ENCODE peak calls at places on chromosomes 1 and 21, in eight cellular contexts. One of them, this sample, is unnamed.

GRCh38 chr1:63317007-63317813 is 5.2 kb upstream of the FOXD3 start:
- DNase-seq in NCI-H187 treated with DMSO at 0.1 percent for 48 hours: no peak
- DNase-seq in mesothelial cell of epicardium: peak; percentile 57
- DNase-seq in activated naive CD4-positive, alpha-beta T cell treated with anti-CD3 and anti-CD28 coated beads for 36 hours: peak; percentile 67
- DNase-seq in amniotic epithelial cell: peak; percentile 28
- DNase-seq in activated CD8-positive, alpha-beta memory T cell treated with anti-CD3 and anti-CD28 coated beads, Interleukin-2, amount 50 U/mL, for 48 hours: peak; percentile 81
- DNase-seq in DND-41: no peak
- DNase-seq in GDM1: peak; percentile 63
- DNase-seq in this sample: peak; percentile 68

GRCh38 chr1:171913385-171913784 is 72.1 kb downstream of the DNM3 start:
- DNase-seq in activated CD8-positive, alpha-beta memory T cell treated with anti-CD3 and anti-CD28 coated beads, Interleukin-2, amount 50 U/mL, for 48 hours: no peak
- DNase-seq in DND-41: no peak
- DNase-seq in NCI-H187 treated with DMSO at 0.1 percent for 48 hours: no peak
- DNase-seq in activated naive CD4-positive, alpha-beta T cell treated with anti-CD3 and anti-CD28 coated beads for 36 hours: no peak
- DNase-seq in GDM1: no peak
- DNase-seq in mesothelial cell of epicardium: no peak
- DNase-seq in amniotic epithelial cell: no peak
- DNase-seq in this sample: peak; percentile 70

GRCh38 chr1:41622402-41622801 is 137.9 kb upstream of the EDN2 start:
- DNase-seq in GDM1: no peak
- DNase-seq in DND-41: peak; percentile 0
- DNase-seq in activated CD8-positive, alpha-beta memory T cell treated with anti-CD3 and anti-CD28 coated beads, Interleukin-2, amount 50 U/mL, for 48 hours: no peak
- DNase-seq in activated naive CD4-positive, alpha-beta T cell treated with anti-CD3 and anti-CD28 coated beads for 36 hours: no peak
- DNase-seq in amniotic epithelial cell: peak; percentile 86
- DNase-seq in NCI-H187 treated with DMSO at 0.1 percent for 48 hours: no peak
- DNase-seq in mesothelial cell of epicardium: no peak
- DNase-seq in this sample: no peak

GRCh38 chr1:156281281-156282142 is 1.1 kb downstream of the SMG5 start:
- DNase-seq in activated CD8-positive, alpha-beta memory T cell treated with anti-CD3 and anti-CD28 coated beads, Interleukin-2, amount 50 U/mL, for 48 hours: peak; percentile 78
- DNase-seq in DND-41: peak; percentile 24
- DNase-seq in GDM1: no peak
- DNase-seq in mesothelial cell of epicardium: no peak
- DNase-seq in activated naive CD4-positive, alpha-beta T cell treated with anti-CD3 and anti-CD28 coated beads for 36 hours: peak; percentile 72
- DNase-seq in NCI-H187 treated with DMSO at 0.1 percent for 48 hours: no peak
- DNase-seq in amniotic epithelial cell: peak; percentile 31
- DNase-seq in this sample: no peak

GRCh38 chr21:39033878-39034589 is 149.2 kb downstream of the PSMG1 start:
- DNase-seq in mesothelial cell of epicardium: no peak
- DNase-seq in DND-41: no peak
- DNase-seq in activated naive CD4-positive, alpha-beta T cell treated with anti-CD3 and anti-CD28 coated beads for 36 hours: no peak
- DNase-seq in GDM1: no peak
- DNase-seq in NCI-H187 treated with DMSO at 0.1 percent for 48 hours: no peak
- DNase-seq in activated CD8-positive, alpha-beta memory T cell treated with anti-CD3 and anti-CD28 coated beads, Interleukin-2, amount 50 U/mL, for 48 hours: no peak
- DNase-seq in amniotic epithelial cell: no peak
- DNase-seq in this sample: no peak

GRCh38 chr1:74356493-74356892 is 121.3 kb downstream of the TNNI3K start:
- DNase-seq in activated naive CD4-positive, alpha-beta T cell treated with anti-CD3 and anti-CD28 coated beads for 36 hours: no peak
- DNase-seq in activated CD8-positive, alpha-beta memory T cell treated with anti-CD3 and anti-CD28 coated beads, Interleukin-2, amount 50 U/mL, for 48 hours: no peak
- DNase-seq in DND-41: no peak
- DNase-seq in GDM1: no peak
- DNase-seq in NCI-H187 treated with DMSO at 0.1 percent for 48 hours: no peak
- DNase-seq in mesothelial cell of epicardium: no peak
- DNase-seq in amniotic epithelial cell: no peak
- DNase-seq in this sample: no peak

GRCh38 chr1:24190970-24191570 is 4.0 kb upstream of the IFNLR1 start:
- DNase-seq in NCI-H187 treated with DMSO at 0.1 percent for 48 hours: no peak
- DNase-seq in mesothelial cell of epicardium: no peak
- DNase-seq in activated naive CD4-positive, alpha-beta T cell treated with anti-CD3 and anti-CD28 coated beads for 36 hours: no peak
- DNase-seq in amniotic epithelial cell: no peak
- DNase-seq in DND-41: no peak
- DNase-seq in GDM1: no peak
- DNase-seq in activated CD8-positive, alpha-beta memory T cell treated with anti-CD3 and anti-CD28 coated beads, Interleukin-2, amount 50 U/mL, for 48 hours: no peak
- DNase-seq in this sample: no peak

GRCh38 chr1:25548601-25549000 is 5.2 kb downstream of the LDLRAP1 start:
- DNase-seq in mesothelial cell of epicardium: no peak
- DNase-seq in NCI-H187 treated with DMSO at 0.1 percent for 48 hours: no peak
- DNase-seq in amniotic epithelial cell: no peak
- DNase-seq in activated naive CD4-positive, alpha-beta T cell treated with anti-CD3 and anti-CD28 coated beads for 36 hours: no peak
- DNase-seq in GDM1: no peak
- DNase-seq in DND-41: no peak
- DNase-seq in activated CD8-positive, alpha-beta memory T cell treated with anti-CD3 and anti-CD28 coated beads, Interleukin-2, amount 50 U/mL, for 48 hours: no peak
- DNase-seq in this sample: no peak

GRCh38 chr1:38587734-38588133 is 271.8 kb downstream of the RRAGC start:
- DNase-seq in activated CD8-positive, alpha-beta memory T cell treated with anti-CD3 and anti-CD28 coated beads, Interleukin-2, amount 50 U/mL, for 48 hours: no peak
- DNase-seq in mesothelial cell of epicardium: no peak
- DNase-seq in NCI-H187 treated with DMSO at 0.1 percent for 48 hours: no peak
- DNase-seq in activated naive CD4-positive, alpha-beta T cell treated with anti-CD3 and anti-CD28 coated beads for 36 hours: no peak
- DNase-seq in DND-41: no peak
- DNase-seq in GDM1: no peak
- DNase-seq in amniotic epithelial cell: no peak
- DNase-seq in this sample: no peak

GRCh38 chr1:171434717-171435346 is 50.5 kb upstream of the PRRC2C start:
- DNase-seq in amniotic epithelial cell: peak; percentile 89
- DNase-seq in activated naive CD4-positive, alpha-beta T cell treated with anti-CD3 and anti-CD28 coated beads for 36 hours: peak; percentile 52
- DNase-seq in GDM1: no peak
- DNase-seq in activated CD8-positive, alpha-beta memory T cell treated with anti-CD3 and anti-CD28 coated beads, Interleukin-2, amount 50 U/mL, for 48 hours: no peak
- DNase-seq in NCI-H187 treated with DMSO at 0.1 percent for 48 hours: no peak
- DNase-seq in mesothelial cell of epicardium: no peak
- DNase-seq in DND-41: peak; percentile 6
- DNase-seq in this sample: peak; percentile 69

GRCh38 chr1:207920481-207921050 is 9.6 kb upstream of the CD34 start:
- DNase-seq in DND-41: no peak
- DNase-seq in amniotic epithelial cell: no peak
- DNase-seq in mesothelial cell of epicardium: no peak
- DNase-seq in GDM1: no peak
- DNase-seq in activated CD8-positive, alpha-beta memory T cell treated with anti-CD3 and anti-CD28 coated beads, Interleukin-2, amount 50 U/mL, for 48 hours: no peak
- DNase-seq in NCI-H187 treated with DMSO at 0.1 percent for 48 hours: no peak
- DNase-seq in activated naive CD4-positive, alpha-beta T cell treated with anti-CD3 and anti-CD28 coated beads for 36 hours: no peak
- DNase-seq in this sample: no peak

GRCh38 chr1:240991230-240991629 is 365.8 kb downstream of the RGS7 start:
- DNase-seq in NCI-H187 treated with DMSO at 0.1 percent for 48 hours: no peak
- DNase-seq in DND-41: no peak
- DNase-seq in amniotic epithelial cell: no peak
- DNase-seq in activated CD8-positive, alpha-beta memory T cell treated with anti-CD3 and anti-CD28 coated beads, Interleukin-2, amount 50 U/mL, for 48 hours: no peak
- DNase-seq in activated naive CD4-positive, alpha-beta T cell treated with anti-CD3 and anti-CD28 coated beads for 36 hours: no peak
- DNase-seq in mesothelial cell of epicardium: no peak
- DNase-seq in GDM1: no peak
- DNase-seq in this sample: no peak